ENCODE peak calls at places on chromosome 11, in four cellular contexts. O is HEK293T, U is K562, N is HepG2. W is an unnamed sample.
A peak's percentile ranks its signal among the peaks of the same experiment; 100 is the strongest.

GRCh38 chr11:109363682-109364081 is 58.3 kb upstream of the C11orf87 start:
- DNase-seq in O (no peak), U (no peak), N (no peak), W (no peak)

GRCh38 chr11:17716807-17717206 is 2.6 kb upstream of the MYOD1 start:
- DNase-seq in O (no peak), U (peak; percentile 9), N (no peak), W (no peak)

GRCh38 chr11:81644239-81644840 is 1089.3 kb downstream of the FAM181B start:
- DNase-seq in O (peak; percentile 28), U (peak; percentile 23), N (peak; percentile 60), W (no peak)

GRCh38 chr11:69335461-69336386 is 41.8 kb downstream of the MYEOV start:
- DNase-seq in O (no peak), U (no peak), N (no peak), W (no peak)

GRCh38 chr11:124758355-124759267 is 3.5 kb downstream of the ESAM start:
- DNase-seq in O (peak; percentile 55), U (peak; percentile 65), N (peak; percentile 84), W (no peak)

GRCh38 chr11:3723014-3723708 is 52.0 kb upstream of the CHRNA10 start:
- DNase-seq in O (no peak), U (no peak), N (no peak), W (no peak)

GRCh38 chr11:18253778-18254338 is 5.4 kb upstream of the SAA2 start:
- DNase-seq in O (no peak), U (no peak), N (no peak), W (no peak)

GRCh38 chr11:83865636-83866461 is 579.7 kb upstream of the CCDC90B start:
- DNase-seq in O (no peak), U (no peak), N (no peak), W (no peak)

GRCh38 chr11:40842750-40843339 is 616.6 kb downstream of the LRRC4C start:
- DNase-seq in O (no peak), U (no peak), N (no peak), W (no peak)

GRCh38 chr11:112380464-112380863 is 119.8 kb upstream of the PLET1 start:
- DNase-seq in O (no peak), U (no peak), N (no peak), W (no peak)

GRCh38 chr11:2306971-2307732 is 5.3 kb downstream of the TSPAN32 start:
- DNase-seq in O (no peak), U (peak; percentile 37), N (no peak), W (no peak)
- TF ChIP-seq TARDBP in O (no peak), U (no peak), N (no peak), W (no peak)

DNA sequence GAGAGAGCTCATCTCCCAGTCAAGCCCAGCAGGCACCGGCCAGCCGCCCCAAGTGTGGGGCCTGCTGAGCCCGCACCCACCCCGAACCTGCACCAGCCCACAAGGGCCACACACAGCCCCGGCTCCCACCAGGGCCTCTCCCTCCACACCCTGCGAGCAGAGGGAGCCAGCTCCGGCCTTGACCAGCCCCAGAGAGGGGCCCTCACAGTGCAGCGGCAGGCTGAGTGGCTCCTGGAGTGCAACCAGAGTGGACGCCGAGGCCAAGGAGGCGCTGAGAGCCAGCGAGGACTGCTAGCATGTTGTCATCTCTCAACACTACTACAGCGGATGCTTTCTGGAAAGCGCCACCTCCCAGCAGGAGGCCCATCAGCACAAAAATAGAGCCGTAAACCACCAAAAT is 10.9 kb downstream of the DEFB108B start:
- DNase-seq in O (no peak), U (no peak), N (no peak), W (no peak)
- TF ChIP-seq TARDBP in O (no peak), U (no peak), N (no peak), W (no peak)

DNA sequence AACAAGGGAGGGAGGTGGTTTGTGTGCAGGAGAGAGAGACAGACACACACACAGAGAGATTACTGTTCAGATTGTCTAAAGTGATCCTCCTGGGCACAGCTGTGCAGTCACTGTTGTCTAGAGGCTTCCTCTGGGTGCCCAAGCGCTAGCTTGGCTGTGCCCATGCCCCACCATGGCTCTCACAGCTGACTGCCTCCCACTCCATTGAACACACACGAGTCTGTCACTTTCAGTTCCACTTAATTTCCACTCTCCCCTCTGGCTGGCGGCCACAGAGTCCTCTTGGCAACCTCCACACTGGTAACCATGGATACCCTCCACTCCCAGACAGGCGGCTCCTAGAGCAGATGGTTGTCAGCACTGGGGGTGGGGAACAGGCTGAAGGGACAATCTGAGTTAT is 29.1 kb downstream of the MAP6 start:
- DNase-seq in O (no peak), U (peak; percentile 27), N (no peak), W (peak; percentile 17)
- TF ChIP-seq TARDBP in O (no peak), U (no peak), N (no peak), W (no peak)

DNA sequence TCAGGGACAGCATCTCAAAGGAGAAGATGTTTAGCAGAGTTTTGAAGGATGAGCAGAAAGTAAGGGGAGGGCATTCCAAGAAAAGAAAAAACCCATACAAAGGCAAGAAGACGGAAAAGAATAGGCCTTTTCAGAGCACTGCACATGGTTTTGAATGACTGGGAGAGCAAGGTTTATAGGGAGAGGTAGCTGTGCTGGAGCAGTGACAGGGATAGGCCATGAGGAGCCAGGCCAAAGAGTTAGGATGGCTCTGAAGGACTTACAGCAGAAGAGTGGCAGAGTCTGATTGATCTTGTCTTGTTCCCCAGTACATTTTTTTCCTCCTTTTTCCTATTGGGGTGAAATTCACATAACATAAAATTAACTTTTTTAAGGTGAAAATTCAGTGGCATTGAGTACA is 55.8 kb upstream of the PAK1 start:
- DNase-seq in O (no peak), U (no peak), N (no peak), W (no peak)
- TF ChIP-seq TARDBP in O (no peak), U (no peak), N (no peak), W (no peak)

GRCh38 chr11:101397941-101398340 is 185.9 kb downstream of the TRPC6 start:
- DNase-seq in O (no peak), U (no peak), N (no peak), W (no peak)
- TF ChIP-seq TARDBP in O (no peak), U (no peak), N (no peak), W (no peak)

GRCh38 chr11:57330029-57330428 is 5.3 kb upstream of the TNKS1BP1 start:
- DNase-seq in O (no peak), U (no peak), N (no peak), W (no peak)

GRCh38 chr11:57331720-57332119 is 4.0 kb downstream of the SSRP1 start:
- DNase-seq in O (no peak), U (no peak), N (no peak), W (no peak)

GRCh38 chr11:57335023-57335342 is 709 bp downstream of the SSRP1 start:
- DNase-seq in O (no peak), U (no peak), N (no peak), W (no peak)

GRCh38 chr11:57335343-57336110 is at the start of gene SSRP1:
- DNase-seq in O (peak; percentile 89), U (peak; percentile 94), N (peak; percentile 79), W (peak; percentile 47)

DNA sequence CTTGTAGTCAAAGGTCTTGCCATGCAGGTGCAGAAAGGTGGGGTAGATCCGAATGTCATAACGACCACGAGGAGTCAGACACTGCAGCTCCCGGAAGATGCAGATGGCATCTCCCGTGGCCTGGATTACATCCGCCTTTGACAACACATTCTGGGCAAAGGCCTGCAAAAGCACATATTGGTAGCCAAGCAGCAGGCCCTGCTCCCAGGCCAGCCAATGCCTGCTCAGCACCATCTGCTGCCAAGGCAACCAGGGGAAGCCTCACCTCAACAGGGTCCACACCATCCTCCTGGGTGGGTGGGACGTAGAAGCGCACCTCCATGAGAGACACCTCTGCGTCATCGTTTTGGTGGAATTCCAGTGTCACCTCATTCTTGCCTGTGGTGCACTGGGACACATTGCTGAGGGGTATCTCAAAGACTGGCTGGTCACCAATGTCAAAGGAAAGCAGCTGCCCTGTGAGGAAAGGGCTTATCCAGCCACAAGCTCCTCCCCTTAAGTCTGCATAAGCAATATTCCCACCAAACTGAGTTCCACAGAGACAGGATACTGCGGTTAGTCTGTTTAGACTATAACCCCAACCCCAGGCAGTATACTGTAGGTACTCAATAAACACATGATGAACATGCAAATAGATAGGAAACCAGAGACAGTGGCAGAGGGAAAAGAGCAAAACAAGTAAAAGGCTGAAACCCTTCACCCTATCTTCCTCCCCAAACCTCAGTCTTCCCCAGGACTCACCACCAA is 2.8 kb downstream of the SSRP1 start:
- DNase-seq in O (no peak), U (no peak), N (no peak), W (no peak)
- TF ChIP-seq TARDBP in O (no peak), U (no peak), N (no peak), W (no peak)

GRCh38 chr11:57514538-57515331 is 767 bp downstream of the SLC43A1 start:
- DNase-seq in O (peak; percentile 42), U (peak; percentile 76), N (peak; percentile 46), W (no peak)
- TF ChIP-seq TARDBP in O (no peak), U (no peak), N (no peak), W (no peak)

GRCh38 chr11:127656266-127656879 is 655.8 kb upstream of the KIRREL3 start:
- DNase-seq in O (no peak), U (no peak), N (no peak), W (no peak)
- TF ChIP-seq TARDBP in O (no peak), U (no peak), N (no peak), W (no peak)